ENCODE peak calls at places on chromosomes 2 and 18, in nine cellular contexts. E is body of pancreas; A is right atrium auricular region; O is lower lobe of right lung; Q is CD8-positive, alpha-beta T cell; F is GM23338; B is hepatocyte; M is K562; U is HCT116. H is an unnamed sample. For H3K27me3, the result is how much of the 10 kb centered on the place peaks cover.

GRCh38 chr18:79275461-79275860 is 120.3 kb upstream of the NFATC1 start:
- DNase-seq in E (no peak), A (no peak), O (no peak), Q (no peak), F (no peak), B (no peak), M (no peak), U (no peak), H (no peak)

GRCh38 chr2:30731706-30732105 is 75.5 kb downstream of the CAPN13 start:
- DNase-seq in E (no peak), A (no peak), O (no peak), Q (no peak), F (no peak), B (no peak), M (no peak), U (no peak), H (no peak)

GRCh38 chr2:27081984-27082772 is 3.8 kb downstream of the EMILIN1 start:
- DNase-seq in E (no peak), A (no peak), O (no peak), Q (no peak), F (no peak), B (no peak), M (peak), U (no peak), H (no peak)

GRCh38 chr2:860259-860855 is 90.3 kb upstream of the SNTG2 start:
- DNase-seq in E (no peak), A (no peak), O (no peak), Q (no peak), F (peak), B (no peak), M (no peak), U (peak), H (no peak)

GRCh38 chr2:173523497-173523896 is 168.8 kb downstream of the CDCA7 start:
- DNase-seq in E (no peak), A (no peak), O (no peak), Q (no peak), F (no peak), B (no peak), M (no peak), U (no peak), H (no peak)

GRCh38 chr2:171316755-171317337 is 116.9 kb downstream of the METTL8 start:
- DNase-seq in E (no peak), A (no peak), O (no peak), Q (no peak), F (peak), B (no peak), M (no peak), U (no peak), H (no peak)

GRCh38 chr2:201157694-201158093 is 25.2 kb upstream of the CASP10 start:
- DNase-seq in E (no peak), A (no peak), O (no peak), Q (no peak), F (no peak), B (no peak), M (no peak), U (no peak), H (no peak)

GRCh38 chr2:29920631-29921559 is 491 bp downstream of the ALK start:
- DNase-seq in E (peak), A (no peak), O (peak), Q (no peak), F (peak), B (peak), M (no peak), U (no peak), H (no peak)

GRCh38 chr2:120473522-120474271 is 127.8 kb downstream of the INHBB start:
- DNase-seq in E (peak), A (no peak), O (peak), Q (no peak), F (no peak), B (no peak), M (no peak), U (no peak), H (no peak)

GRCh38 chr18:72847771-72848170 is 20.0 kb downstream of the NETO1 start:
- DNase-seq in E (no peak), A (no peak), O (no peak), Q (no peak), F (peak), B (no peak), M (no peak), U (no peak), H (no peak)

GRCh38 chr18:76435321-76435989 is 59.6 kb downstream of the ZNF516 start:
- DNase-seq in E (no peak), A (no peak), O (no peak), Q (no peak), F (peak), B (no peak), M (no peak), U (no peak), H (no peak)
- TF ChIP-seq CTCF in E (no peak), A (no peak), O (no peak), Q (no peak), F (peak), B (no peak), M (no peak), U (peak), H (peak)

DNA sequence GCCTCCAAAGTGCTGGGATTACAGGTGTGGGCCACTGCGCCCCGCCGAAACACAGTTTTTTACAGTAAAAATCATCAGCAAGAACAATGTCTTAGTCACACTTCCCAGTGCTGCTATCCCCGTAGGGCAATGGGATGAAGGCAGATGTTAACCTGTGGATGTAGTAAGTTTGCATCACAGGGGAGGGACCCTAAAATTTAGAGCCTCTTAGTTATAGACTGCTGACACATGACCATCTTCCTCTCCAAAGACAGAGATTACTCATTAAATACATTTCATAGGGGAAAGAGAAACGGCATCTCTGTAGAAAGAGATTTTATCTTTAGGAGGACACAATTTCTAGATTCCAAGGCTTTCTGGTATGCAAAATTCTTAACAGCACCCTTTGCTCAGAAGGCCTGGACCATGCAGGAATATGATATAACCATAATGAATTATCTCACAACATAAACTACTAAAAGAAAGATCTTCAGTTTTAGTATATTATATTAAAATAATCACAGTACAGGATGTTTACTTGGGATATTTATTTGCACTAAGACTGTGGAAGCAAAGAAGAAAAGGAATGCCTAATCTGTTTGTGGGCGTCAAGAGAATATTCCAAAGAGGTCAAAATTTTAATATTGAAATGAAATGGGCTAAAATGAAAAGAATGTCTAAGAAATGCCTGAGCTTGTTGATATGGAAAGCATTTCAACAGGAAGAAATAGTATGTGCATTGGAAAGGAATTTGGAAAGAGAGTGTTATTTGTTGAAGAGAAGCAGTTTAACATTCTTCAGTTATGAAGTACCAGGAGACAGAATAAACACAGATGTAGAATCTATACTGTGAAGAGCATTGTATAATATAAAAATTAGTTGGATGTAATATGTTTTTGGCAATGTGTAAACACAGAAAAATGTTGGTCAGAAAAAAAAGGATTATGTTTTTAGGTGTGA is 1228.3 kb upstream of the CHAC2 start:
- DNase-seq in E (no peak), A (no peak), O (no peak), Q (no peak), F (no peak), B (no peak), M (no peak), U (no peak), H (no peak)
- H3K27ac ChIP-seq in E (no peak), A (no peak), O (no peak), Q (no peak), F (no peak), B (no peak), M (no peak), U (no peak), H (peak)

GRCh38 chr2:72155737-72156136 is 8.1 kb upstream of the CYP26B1 start:
- DNase-seq in E (no peak), A (no peak), O (no peak), Q (no peak), F (no peak), B (no peak), M (no peak), U (no peak), H (no peak)

GRCh38 chr2:72155151-72155550 is 7.5 kb upstream of the CYP26B1 start:
- DNase-seq in E (no peak), A (no peak), O (no peak), Q (no peak), F (no peak), B (no peak), M (no peak), U (no peak), H (no peak)

GRCh38 chr2:72159211-72159610 is 11.5 kb upstream of the CYP26B1 start:
- DNase-seq in E (no peak), A (peak), O (no peak), Q (no peak), F (no peak), B (no peak), M (no peak), U (no peak), H (no peak)

GRCh38 chr2:72157871-72158771 is 10.5 kb upstream of the CYP26B1 start:
- DNase-seq in E (no peak), A (peak), O (no peak), Q (no peak), F (no peak), B (no peak), M (no peak), U (no peak), H (no peak)

GRCh38 chr2:72156872-72157271 is 9.2 kb upstream of the CYP26B1 start:
- DNase-seq in E (no peak), A (no peak), O (no peak), Q (no peak), F (no peak), B (no peak), M (no peak), U (no peak), H (no peak)
- H3K27me3 ChIP-seq in E (under half), A (under half), O (under half), Q (under half), F (under half), B (under half), M (half or more), U (under half), H (under half)

GRCh38 chr2:74414913-74415761 is 6.3 kb downstream of the C2orf81 start:
- DNase-seq in E (peak), A (peak), O (peak), Q (no peak), F (peak), B (no peak), M (no peak), U (no peak), H (no peak)
- TF ChIP-seq CTCF in E (peak), A (peak), O (peak), Q (no peak), F (peak), B (no peak), M (no peak), U (no peak), H (peak)

DNA sequence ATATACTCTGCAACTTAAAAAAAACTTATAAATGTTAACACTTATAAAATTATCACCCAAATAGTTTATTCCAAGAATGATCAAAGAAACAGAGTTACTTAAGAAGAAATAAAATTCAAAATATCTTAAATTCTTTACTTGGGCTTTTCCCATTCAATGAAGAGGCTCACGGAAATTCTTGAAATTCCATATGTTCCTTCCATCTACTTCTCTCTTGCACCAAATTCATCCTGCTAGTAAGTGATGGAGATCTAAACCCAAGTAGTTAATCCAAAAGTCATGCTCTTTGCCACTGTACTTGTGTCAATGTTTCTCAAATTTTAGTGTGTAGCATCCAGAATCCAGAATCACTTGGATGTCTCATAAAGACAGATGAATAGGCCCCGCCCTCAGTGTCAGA is 465.9 kb downstream of the TXNL1 start:
- DNase-seq in E (no peak), A (no peak), O (no peak), Q (no peak), F (peak), B (no peak), M (no peak), U (no peak), H (no peak)
- H3K27ac ChIP-seq in E (no peak), A (no peak), O (no peak), Q (no peak), F (peak), B (no peak), M (no peak), U (no peak), H (no peak)

GRCh38 chr2:19360266-19360665 is 1.8 kb upstream of the OSR1 start:
- DNase-seq in E (no peak), A (no peak), O (no peak), Q (no peak), F (no peak), B (no peak), M (no peak), U (no peak), H (no peak)
- H3K27me3 ChIP-seq in E (under half), A (under half), O (half or more), Q (half or more), F (half or more), B (half or more), M (half or more), U (under half), H (under half)

DNA sequence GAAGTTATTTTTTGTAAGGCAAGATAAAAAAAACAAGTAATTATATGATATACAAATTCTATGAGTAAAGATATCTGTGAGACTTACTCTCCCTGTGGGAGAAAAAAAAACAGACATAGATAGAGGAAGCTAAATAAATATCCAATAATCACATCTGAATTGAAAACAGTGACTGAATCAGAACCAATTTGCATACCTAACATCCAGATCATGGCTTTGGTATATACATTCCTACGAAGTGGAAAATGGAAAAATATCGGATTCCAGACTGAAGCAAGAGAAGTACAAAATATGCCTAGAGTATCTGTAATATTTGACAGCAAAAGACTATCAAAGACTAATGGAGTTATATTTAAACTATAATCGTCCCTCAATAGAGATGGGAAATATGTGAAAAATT is 1108.1 kb upstream of the CHAC2 start:
- DNase-seq in E (no peak), A (no peak), O (no peak), Q (no peak), F (no peak), B (no peak), M (no peak), U (no peak), H (peak)
- TF ChIP-seq CTCF in E (no peak), A (no peak), O (no peak), Q (no peak), F (no peak), B (no peak), M (no peak), U (no peak), H (no peak)

H was measured in brain microvascular endothelial cell.